ENCODE peak calls at places on chromosome 22, in five cellular contexts. U is HTR-8/SVneo, H is HAP-1, T is DMS153, I is COR-L47. L is an unnamed sample.

GRCh38 chr22:42639541-42640241 is 710 bp downstream of the ATP5MGL start:
- DNase-seq in U (no peak), H (no peak), T (no peak), I (no peak), L (no peak)

GRCh38 chr22:43406186-43406790 is 5.5 kb upstream of the MPPED1 start:
- DNase-seq in U (no peak), H (no peak), T (no peak), I (no peak), L (no peak)

GRCh38 chr22:27749597-27750225 is 51.8 kb downstream of the MN1 start:
- DNase-seq in U (no peak), H (peak; percentile 37), T (no peak), I (no peak), L (no peak)

GRCh38 chr22:50260801-50261614 is 475 bp downstream of the MAPK12 start:
- DNase-seq in U (no peak), H (peak; percentile 58), T (no peak), I (peak; percentile 43), L (peak; percentile 21)

GRCh38 chr22:43850529-43850928 is 11.8 kb downstream of the SULT4A1 start:
- DNase-seq in U (no peak), H (no peak), T (no peak), I (no peak), L (no peak)

GRCh38 chr22:44181033-44181911 is 547 bp downstream of the PARVG start:
- DNase-seq in U (no peak), H (no peak), T (no peak), I (no peak), L (no peak)

GRCh38 chr22:30435674-30436126 is 10.1 kb downstream of the MTFP1 start:
- DNase-seq in U (no peak), H (peak; percentile 42), T (no peak), I (peak; percentile 71), L (no peak)

GRCh38 chr22:50699754-50700386 is 27.2 kb downstream of the SHANK3 start:
- DNase-seq in U (no peak), H (no peak), T (no peak), I (no peak), L (no peak)

GRCh38 chr22:26362471-26362870 is 66.6 kb upstream of the ASPHD2 start:
- DNase-seq in U (no peak), H (no peak), T (no peak), I (no peak), L (no peak)

GRCh38 chr22:29827091-29827490 is 11.0 kb downstream of the ASCC2 start:
- DNase-seq in U (no peak), H (no peak), T (no peak), I (no peak), L (no peak)

GRCh38 chr22:39414377-39414776 is 14.8 kb downstream of the TAB1 start:
- DNase-seq in U (no peak), H (no peak), T (no peak), I (no peak), L (no peak)

GRCh38 chr22:38737302-38738060 is 18.3 kb downstream of the SUN2 start:
- DNase-seq in U (no peak), H (no peak), T (no peak), I (no peak), L (no peak)

GRCh38 chr22:29079218-29079901 is 6.5 kb downstream of the KREMEN1 start:
- DNase-seq in U (no peak), H (peak; percentile 81), T (peak; percentile 92), I (peak; percentile 76), L (peak; percentile 93)

GRCh38 chr22:46054878-46055158 is 77.9 kb upstream of the WNT7B start:
- DNase-seq in U (no peak), H (peak; percentile 25), T (no peak), I (no peak), L (peak; percentile 15)

L was measured in NCI-H1105.